ENCODE peak calls at places on chromosomes 2 and 18, in eight cellular contexts. U is stimulated activated CD4-positive, alpha-beta T cell treated with anti-CD3 and anti-CD28 coated beads, Interleukin-2, amount 100 ng/mL, for 48 hours; M is NB4; H is sciatic nerve; R is activated T-helper 1 cell treated with anti-CD3 and anti-CD28 coated beads, Interleukin-12 subunit alpha, Interleukin-12 subunit beta, Interleukin-2, Interleukin-4 antibody, amounts not matched to agents 30 ng/mL and 10 ng/mL and 1 ng/mL, durations not matched to agents 14 hours and 24 hours and 36 hours; E is hepatic stellate cell; F is NCI-H1092; N is activated naive CD8-positive, alpha-beta T cell treated with anti-CD3 and anti-CD28 coated beads, Interleukin-2, amount 50 U/mL, for 24 hours. Q is an unnamed sample.

GRCh38 chr2:182182436-182182835 is 196.8 kb downstream of the PPP1R1C start:
- DNase-seq in U (no peak), M (no peak), H (no peak), R (no peak), E (no peak), F (no peak), N (no peak), Q (no peak)

GRCh38 chr2:138012968-138013367 is 48.7 kb downstream of the HNMT start:
- DNase-seq in U (no peak), M (no peak), H (no peak), R (no peak), E (no peak), F (no peak), N (no peak), Q (no peak)

GRCh38 chr18:70058916-70059315 is 111.2 kb upstream of the CD226 start:
- DNase-seq in U (no peak), M (no peak), H (no peak), R (no peak), E (no peak), F (no peak), N (no peak), Q (no peak)

GRCh38 chr2:160390544-160391258 is 102.9 kb downstream of the RBMS1 start:
- DNase-seq in U (no peak), M (peak), H (no peak), R (no peak), E (no peak), F (no peak), N (no peak), Q (peak)

GRCh38 chr18:59996370-59996966 is 96.7 kb downstream of the PMAIP1 start:
- DNase-seq in U (peak), M (peak), H (no peak), R (no peak), E (peak), F (peak), N (peak), Q (peak)

GRCh38 chr2:241859017-241859435 is 332 bp upstream of the PDCD1 start:
- DNase-seq in U (no peak), M (no peak), H (no peak), R (no peak), E (no peak), F (no peak), N (no peak), Q (no peak)

GRCh38 chr2:65053199-65053598 is 3.0 kb upstream of the CEP68 start:
- DNase-seq in U (no peak), M (peak), H (no peak), R (peak), E (no peak), F (no peak), N (no peak), Q (no peak)

GRCh38 chr2:227132986-227133385 is 31.0 kb downstream of the COL4A4 start:
- DNase-seq in U (no peak), M (no peak), H (no peak), R (no peak), E (no peak), F (no peak), N (no peak), Q (no peak)

GRCh38 chr2:230691005-230691647 is 21.5 kb upstream of the CAB39 start:
- DNase-seq in U (no peak), M (no peak), H (no peak), R (no peak), E (peak), F (no peak), N (no peak), Q (peak)

GRCh38 chr2:43890855-43891254 is 52.1 kb downstream of the ABCG8 start:
- DNase-seq in U (no peak), M (no peak), H (no peak), R (no peak), E (no peak), F (no peak), N (no peak), Q (peak)

GRCh38 chr2:79100301-79100700 is 12.5 kb upstream of the REG1B start:
- DNase-seq in U (no peak), M (no peak), H (no peak), R (no peak), E (no peak), F (no peak), N (no peak), Q (no peak)

GRCh38 chr2:3421541-3421940 is 42.0 kb downstream of the TRAPPC12 start:
- DNase-seq in U (no peak), M (no peak), H (no peak), R (no peak), E (no peak), F (no peak), N (no peak), Q (no peak)

GRCh38 chr2:231527091-231527395 is 3.2 kb downstream of the NMUR1 start:
- DNase-seq in U (no peak), M (no peak), H (no peak), R (no peak), E (no peak), F (no peak), N (no peak), Q (no peak)

GRCh38 chr2:26605195-26605968 is 35.8 kb downstream of the CIB4 start:
- DNase-seq in U (peak), M (peak), H (no peak), R (peak), E (peak), F (peak), N (peak), Q (peak)

GRCh38 chr2:202932425-202933138 is 20.5 kb downstream of the CARF start:
- DNase-seq in U (no peak), M (no peak), H (no peak), R (no peak), E (no peak), F (no peak), N (no peak), Q (peak)

GRCh38 chr2:50746526-50746925 is 285.4 kb downstream of the NRXN1 start:
- DNase-seq in U (peak), M (peak), H (no peak), R (no peak), E (peak), F (no peak), N (no peak), Q (peak)

GRCh38 chr2:75241696-75242095 is 42.4 kb upstream of the TACR1 start:
- DNase-seq in U (no peak), M (peak), H (no peak), R (no peak), E (no peak), F (no peak), N (no peak), Q (peak)

GRCh38 chr2:190407246-190407661 is 901 bp upstream of the MFSD6 start:
- DNase-seq in U (no peak), M (peak), H (no peak), R (peak), E (no peak), F (no peak), N (no peak), Q (no peak)

GRCh38 chr2:173217106-173217840 is 137.4 kb upstream of the CDCA7 start:
- DNase-seq in U (no peak), M (no peak), H (no peak), R (no peak), E (no peak), F (no peak), N (no peak), Q (no peak)

GRCh38 chr2:162490052-162490717 is 146.3 kb downstream of the GCA start:
- DNase-seq in U (no peak), M (peak), H (no peak), R (no peak), E (no peak), F (no peak), N (no peak), Q (peak)